ENCODE peak calls at places on chromosomes 6 and 20, in five cellular contexts. V is fibroblast of pulmonary artery, D is fibroblast of the aortic adventitia, X is thyroid gland, W is DND-41. U is an unnamed sample.

GRCh38 chr6:163811317-163811716 is 396.8 kb downstream of the QKI start:
- DNase-seq in D (no peak), V (no peak), X (no peak), W (no peak), U (no peak)

GRCh38 chr20:53181866-53182376 is 209.8 kb downstream of the TSHZ2 start:
- DNase-seq in V (no peak), X (no peak), W (no peak), D (no peak), U (no peak)

GRCh38 chr20:13325033-13325432 is 104.0 kb downstream of the ISM1 start:
- DNase-seq in V (peak), X (peak), W (peak), D (peak), U (peak)

GRCh38 chr6:160328447-160328846 is 19.7 kb upstream of the SLC22A3 start:
- DNase-seq in W (no peak), V (no peak), D (no peak), X (no peak), U (no peak)

GRCh38 chr6:165556116-165556843 is 106.8 kb downstream of the PDE10A start:
- DNase-seq in X (peak), V (peak), D (peak), W (no peak), U (peak)

GRCh38 chr6:158488065-158488464 is 71.8 kb upstream of the TMEM181 start:
- DNase-seq in W (no peak), V (peak), X (no peak), D (peak), U (no peak)

GRCh38 chr20:35122787-35123405 is 24.2 kb downstream of the EDEM2 start:
- DNase-seq in V (peak), D (no peak), X (no peak), W (no peak), U (no peak)

GRCh38 chr6:33453361-33454008 is 891 bp upstream of the ZBTB9 start:
- DNase-seq in X (no peak), V (no peak), W (no peak), D (peak), U (no peak)

GRCh38 chr6:24991748-24992467 is 56.1 kb upstream of the RIPOR2 start:
- DNase-seq in D (peak), V (peak), X (peak), W (peak), U (peak)

GRCh38 chr6:40881501-40881900 is 157.5 kb downstream of the UNC5CL start:
- DNase-seq in V (no peak), W (no peak), D (no peak), X (no peak), U (peak)

GRCh38 chr20:42179768-42180167 is 561.6 kb upstream of the CHD6 start:
- DNase-seq in W (peak), X (no peak), V (peak), D (no peak), U (peak)

GRCh38 chr6:95847061-95847460 is 168.7 kb upstream of the FUT9 start:
- DNase-seq in X (no peak), V (no peak), W (no peak), D (no peak), U (no peak)

GRCh38 chr6:13383280-13384163 is 55.2 kb upstream of the TBC1D7 start:
- DNase-seq in V (peak), W (no peak), D (peak), X (peak), U (peak)

GRCh38 chr6:64969139-64969538 is 737.9 kb downstream of the EYS start:
- DNase-seq in X (no peak), D (no peak), V (no peak), W (no peak), U (no peak)

GRCh38 chr6:22025468-22026159 is 271.2 kb downstream of the PRL start:
- DNase-seq in W (peak), X (no peak), D (peak), V (peak), U (peak)

GRCh38 chr20:63778857-63779256 is 39.3 kb downstream of the SLC2A4RG start:
- DNase-seq in D (no peak), X (no peak), V (no peak), W (no peak), U (no peak)

GRCh38 chr6:125250511-125250910 is 51.3 kb downstream of the HDDC2 start:
- DNase-seq in V (no peak), W (no peak), X (no peak), D (no peak), U (no peak)

GRCh38 chr20:63769891-63770474 is 30.4 kb downstream of the SLC2A4RG start:
- DNase-seq in X (no peak), W (no peak), D (no peak), V (no peak), U (no peak)

GRCh38 chr20:61299613-61300012 is 47.6 kb downstream of the CDH4 start:
- DNase-seq in W (no peak), D (no peak), X (no peak), V (no peak), U (no peak)

GRCh38 chr6:17962436-17963031 is 24.9 kb downstream of the KIF13A start:
- DNase-seq in X (no peak), V (peak), D (peak), W (no peak), U (no peak)

GRCh38 chr6:48068326-48069191 is 42.4 kb downstream of the PTCHD4 start:
- DNase-seq in W (no peak), D (no peak), X (peak), V (no peak), U (no peak)

GRCh38 chr20:20953738-20954657 is 152.2 kb downstream of the LINC00237 start:
- DNase-seq in V (no peak), D (no peak), X (no peak), W (no peak), U (peak)

GRCh38 chr20:11958852-11959251 is 41.2 kb downstream of the BTBD3 start:
- DNase-seq in W (no peak), X (no peak), D (no peak), V (peak), U (no peak)

GRCh38 chr6:163738725-163739124 is 324.2 kb downstream of the QKI start:
- DNase-seq in D (no peak), V (no peak), W (no peak), X (no peak), U (peak)

GRCh38 chr20:9235518-9235917 is 166.6 kb downstream of the PLCB4 start:
- DNase-seq in X (no peak), V (peak), W (no peak), D (peak), U (no peak)

GRCh38 chr6:27332692-27333641 is 20.9 kb upstream of the POM121L2 start:
- DNase-seq in W (no peak), X (no peak), V (peak), D (peak), U (peak)

GRCh38 chr6:20589266-20589665 is 55.0 kb downstream of the CDKAL1 start:
- DNase-seq in V (peak), X (no peak), W (no peak), D (peak), U (no peak)

GRCh38 chr6:39892490-39893129 is 41.7 kb downstream of the MOCS1 start:
- DNase-seq in X (peak), V (peak), W (peak), D (peak), U (peak)

GRCh38 chr6:125753218-125753936 is 3.9 kb downstream of the HEY2 start:
- DNase-seq in V (peak), W (no peak), X (no peak), D (peak), U (peak)

GRCh38 chr6:158324136-158324535 is 11.9 kb downstream of the TULP4 start:
- DNase-seq in W (no peak), V (peak), D (peak), X (no peak), U (no peak)

GRCh38 chr20:49245921-49246740 is 26.9 kb downstream of the DDX27 start:
- DNase-seq in V (peak), W (peak), D (peak), X (peak), U (peak)

GRCh38 chr6:142624978-142625715 is 319.8 kb downstream of the HIVEP2 start:
- DNase-seq in X (no peak), V (no peak), D (no peak), W (no peak), U (no peak)

GRCh38 chr6:115997990-115998585 is 62.6 kb downstream of the FRK start:
- DNase-seq in D (no peak), X (no peak), V (no peak), W (no peak), U (no peak)

GRCh38 chr20:35332540-35333200 is 40.4 kb upstream of the FAM83C start:
- DNase-seq in W (no peak), V (no peak), D (no peak), X (no peak), U (no peak)

GRCh38 chr6:145034664-145035063 is 700.7 kb downstream of the EPM2A start:
- DNase-seq in V (no peak), X (no peak), W (no peak), D (no peak), U (no peak)

GRCh38 chr6:3032986-3033385 is 33.3 kb downstream of the NQO2 start:
- DNase-seq in X (no peak), D (peak), W (no peak), V (peak), U (no peak)
- H3K4me3 ChIP-seq in X (no peak), D (no peak), W (no peak), V (no peak), U (no peak)

GRCh38 chr6:156474507-156475120 is 302.6 kb upstream of the ARID1B start:
- DNase-seq in D (no peak), W (no peak), X (no peak), V (no peak), U (peak)
- TF ChIP-seq CTCF in D (no peak), W (no peak), X (no peak), V (no peak), U (no peak)

GRCh38 chr6:26330835-26331808 is 33.9 kb upstream of the BTN3A2 start:
- DNase-seq in W (no peak), D (peak), X (no peak), V (no peak), U (peak)

GRCh38 chr6:26328265-26328844 is 36.6 kb upstream of the BTN3A2 start:
- DNase-seq in X (no peak), W (no peak), D (no peak), V (no peak), U (peak)

GRCh38 chr6:26331809-26332226 is 33.2 kb upstream of the BTN3A2 start:
- DNase-seq in D (no peak), V (no peak), W (no peak), X (no peak), U (peak)

GRCh38 chr6:26327450-26328264 is 37.3 kb upstream of the BTN3A2 start:
- DNase-seq in D (peak), W (peak), X (no peak), V (peak), U (peak)

DNA sequence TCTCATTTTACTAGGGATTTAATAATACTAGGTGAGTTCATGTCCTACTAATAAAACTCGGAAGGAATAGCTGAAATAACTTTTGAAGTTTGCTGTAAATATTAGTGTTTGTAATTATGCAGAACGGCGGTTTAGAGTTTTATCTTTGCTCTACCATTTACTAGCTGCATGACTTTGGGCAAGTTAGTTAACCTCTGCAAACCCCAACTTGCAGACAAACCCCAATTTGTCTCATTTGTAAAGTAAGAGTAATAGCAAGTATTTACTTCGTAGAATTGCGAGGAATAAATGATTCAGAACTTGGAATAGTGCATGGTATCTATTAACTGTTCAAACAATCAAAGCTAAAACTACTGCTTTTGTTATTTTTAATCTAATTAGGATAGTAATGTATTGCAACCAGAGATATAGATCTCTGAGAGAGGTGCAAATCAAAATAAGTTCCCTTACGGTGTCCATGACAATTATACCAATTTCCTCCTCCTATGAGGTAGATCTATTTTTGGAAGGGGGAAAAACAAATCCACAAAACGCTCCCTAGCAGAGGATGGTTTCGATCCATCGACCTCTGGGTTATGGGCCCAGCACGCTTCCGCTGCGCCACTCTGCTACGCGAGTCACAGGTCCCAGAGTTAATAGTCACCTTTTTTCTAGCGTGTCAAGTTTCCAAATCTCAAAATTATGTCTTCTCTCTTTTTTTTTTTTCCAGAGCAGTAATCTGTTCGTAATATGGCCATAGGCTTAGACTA is 35.1 kb upstream of the BTN3A2 start:
- DNase-seq in D (peak), V (peak), X (no peak), W (no peak), U (peak)
- H3K4me3 ChIP-seq in D (no peak), V (peak), X (no peak), W (no peak), U (peak)

GRCh38 chr6:112443666-112444065 is 96.5 kb downstream of the RFPL4B start:
- DNase-seq in D (peak), W (no peak), V (peak), X (peak), U (no peak)
- TF ChIP-seq CTCF in D (no peak), W (no peak), V (no peak), X (no peak), U (no peak)

GRCh38 chr6:36312854-36313627 is 23.6 kb downstream of the BNIP5 start:
- DNase-seq in X (no peak), W (no peak), V (no peak), D (no peak), U (peak)
- H3K4me3 ChIP-seq in X (no peak), W (no peak), V (no peak), D (no peak), U (no peak)

DNA sequence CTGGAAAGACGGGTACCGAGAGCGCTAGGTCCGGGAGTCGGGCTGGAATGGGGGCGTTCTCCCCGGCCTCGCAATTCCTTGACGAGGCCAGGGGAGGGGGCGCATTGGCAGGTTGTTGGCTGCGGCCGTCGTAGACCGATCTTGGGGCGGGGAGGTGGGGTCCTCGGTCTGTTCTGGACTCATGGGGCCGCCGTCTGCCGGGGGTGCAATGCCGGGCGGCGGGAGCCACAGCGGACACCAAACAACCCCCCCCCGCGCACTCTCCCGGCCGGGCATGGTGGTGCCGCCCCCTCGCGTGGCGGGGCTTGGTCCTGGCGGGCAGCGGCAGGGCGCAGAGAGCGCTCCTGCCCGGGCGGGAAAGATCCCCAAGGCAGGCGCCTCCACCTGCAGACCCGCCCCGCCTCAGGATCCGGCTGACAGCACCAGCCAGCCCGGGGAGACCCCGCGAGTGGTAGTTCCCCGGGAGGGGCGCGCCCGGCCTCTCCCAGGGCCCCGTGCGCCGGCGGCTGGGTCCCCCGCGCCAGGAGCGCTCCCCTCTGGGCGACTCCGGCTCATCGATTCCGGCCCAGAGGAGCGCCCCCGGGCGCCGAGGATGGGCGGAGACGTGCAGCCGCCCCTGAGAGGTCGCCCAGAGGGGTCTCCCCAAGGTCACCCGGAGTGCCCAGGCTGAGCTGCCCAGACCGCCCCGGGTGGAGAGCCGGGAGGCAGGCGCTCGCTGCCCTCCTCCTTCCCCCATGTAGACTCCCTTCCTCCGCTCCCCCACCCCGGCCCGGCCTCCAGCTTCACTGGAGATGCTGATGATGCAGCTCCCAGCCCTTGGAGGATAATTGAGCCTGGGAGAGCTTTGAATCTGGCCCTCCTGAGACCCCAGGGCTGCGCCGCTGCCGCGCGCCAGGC is 709 bp downstream of the PPP1R16B start:
- DNase-seq in W (peak), X (no peak), V (no peak), D (no peak), U (peak)
- TF ChIP-seq CTCF in W (peak), X (no peak), V (no peak), D (no peak), U (peak)

DNA sequence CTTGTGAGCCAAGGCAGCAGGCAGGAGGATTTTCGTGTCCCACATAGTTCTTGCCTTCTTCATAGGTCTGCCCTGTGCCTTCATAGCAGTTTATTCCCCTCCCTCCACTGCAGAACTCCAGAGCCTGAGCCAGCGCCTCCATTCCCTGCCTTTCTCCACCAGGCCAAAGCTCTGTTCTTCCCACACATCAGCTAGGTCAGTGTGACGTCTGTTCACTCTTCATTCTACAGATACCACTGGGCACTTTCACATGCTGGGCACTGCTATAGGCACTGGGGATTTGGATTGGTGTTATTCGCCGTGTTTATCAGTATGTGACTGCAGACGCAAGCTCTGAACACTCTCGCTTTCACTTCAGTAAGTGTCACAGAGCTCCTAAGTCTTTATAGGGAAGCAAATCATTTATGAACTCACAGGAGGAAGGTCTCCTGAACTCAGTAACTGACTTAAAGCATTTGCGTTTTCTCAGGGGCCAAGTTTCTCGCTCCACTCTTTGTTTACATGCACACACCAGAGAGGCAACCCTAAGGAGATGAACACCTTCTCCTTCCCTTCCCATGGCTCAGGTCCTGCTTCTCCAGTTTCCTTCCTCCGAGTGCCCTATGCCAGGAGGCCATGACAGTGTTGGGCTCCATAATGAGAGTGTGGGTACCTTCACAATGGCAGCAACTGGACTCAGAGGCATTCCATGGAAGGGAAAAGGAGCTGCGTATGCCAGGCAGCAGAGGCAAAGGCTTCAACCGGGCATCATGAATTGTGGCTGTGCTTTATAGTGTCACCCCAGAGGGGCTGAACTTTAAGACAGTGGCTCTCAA is 6.3 kb upstream of the APMAP start:
- DNase-seq in D (peak), V (peak), X (no peak), W (no peak), U (peak)
- H3K4me3 ChIP-seq in D (no peak), V (no peak), X (no peak), W (no peak), U (no peak)

U was measured in GM12865.